ENCODE peak calls at places on chromosomes 2 and 18, in nine cellular contexts. R is body of pancreas; K is Caki2; F is stimulated activated CD8-positive, alpha-beta memory T cell treated with anti-CD3 and anti-CD28 coated beads, Interleukin-7, amount 100 ng/mL, for 4 hours; I is anterior cingulate cortex; U is mesenteric fat pad; E is HFFc6; P is T follicular helper cell; Y is stimulated activated CD4-positive, alpha-beta T cell treated with anti-CD3 and anti-CD28 coated beads, Interleukin-2, amount 100 ng/mL, for 24 hours. Z is an unnamed sample.

GRCh38 chr2:29192526-29192925 is 77.3 kb downstream of the CLIP4 start:
- DNase-seq in R (no peak), K (peak), F (no peak), I (no peak), U (no peak), E (peak), P (no peak), Y (no peak), Z (no peak)

GRCh38 chr2:34738691-34739090 is 1139.6 kb upstream of the FAM98A start:
- DNase-seq in R (no peak), K (no peak), F (no peak), I (no peak), U (no peak), E (no peak), P (no peak), Y (no peak), Z (no peak)

GRCh38 chr2:98893871-98894270 is 42.2 kb downstream of the CRACDL start:
- DNase-seq in R (no peak), K (no peak), F (no peak), I (no peak), U (no peak), E (no peak), P (no peak), Y (no peak), Z (no peak)

GRCh38 chr18:69455120-69455519 is 54.4 kb downstream of the DOK6 start:
- DNase-seq in R (no peak), K (no peak), F (no peak), I (no peak), U (no peak), E (no peak), P (no peak), Y (no peak), Z (no peak)

GRCh38 chr2:202142540-202142939 is 69.5 kb downstream of the KIAA2012 start:
- DNase-seq in R (no peak), K (no peak), F (no peak), I (no peak), U (no peak), E (no peak), P (no peak), Y (no peak), Z (no peak)

GRCh38 chr2:69306897-69307695 is 79.9 kb downstream of the GFPT1 start:
- DNase-seq in R (peak), K (peak), F (peak), I (peak), U (peak), E (peak), P (peak), Y (peak), Z (no peak)

GRCh38 chr2:67046568-67046967 is 350.6 kb upstream of the ETAA1 start:
- DNase-seq in R (no peak), K (no peak), F (no peak), I (no peak), U (no peak), E (no peak), P (no peak), Y (no peak), Z (no peak)

GRCh38 chr2:84559838-84560237 is 43.5 kb downstream of the DNAH6 start:
- DNase-seq in R (no peak), K (peak), F (no peak), I (no peak), U (no peak), E (no peak), P (no peak), Y (no peak), Z (no peak)

GRCh38 chr2:226977775-226978190 is 141.9 kb downstream of the RHBDD1 start:
- DNase-seq in R (no peak), K (peak), F (no peak), I (no peak), U (no peak), E (peak), P (no peak), Y (no peak), Z (no peak)

GRCh38 chr2:85997016-85997970 is 108.4 kb downstream of the POLR1A start:
- DNase-seq in R (peak), K (no peak), F (no peak), I (no peak), U (peak), E (peak), P (no peak), Y (no peak), Z (no peak)

GRCh38 chr2:54482725-54483124 is 26.6 kb downstream of the SPTBN1 start:
- DNase-seq in R (no peak), K (no peak), F (no peak), I (no peak), U (no peak), E (peak), P (no peak), Y (no peak), Z (no peak)

GRCh38 chr2:239910404-239910803 is 114.7 kb downstream of the NDUFA10 start:
- DNase-seq in R (no peak), K (no peak), F (no peak), I (no peak), U (peak), E (no peak), P (no peak), Y (no peak), Z (no peak)

GRCh38 chr2:164764996-164765395 is 76.6 kb downstream of the COBLL1 start:
- DNase-seq in R (no peak), K (no peak), F (no peak), I (no peak), U (no peak), E (peak), P (no peak), Y (no peak), Z (no peak)

GRCh38 chr2:11678306-11678960 is 8.4 kb upstream of the NTSR2 start:
- DNase-seq in R (peak), K (no peak), F (no peak), I (no peak), U (peak), E (no peak), P (no peak), Y (no peak), Z (peak)

GRCh38 chr2:224523626-224524577 is 61.3 kb downstream of the CUL3 start:
- DNase-seq in R (no peak), K (peak), F (no peak), I (no peak), U (no peak), E (no peak), P (no peak), Y (no peak), Z (no peak)

GRCh38 chr2:19426941-19427340 is 68.5 kb upstream of the OSR1 start:
- DNase-seq in R (no peak), K (no peak), F (no peak), I (no peak), U (no peak), E (no peak), P (no peak), Y (no peak), Z (no peak)

GRCh38 chr18:24601624-24602023 is 141.2 kb downstream of the HRH4 start:
- DNase-seq in R (no peak), K (no peak), F (no peak), I (no peak), U (no peak), E (no peak), P (no peak), Y (no peak), Z (no peak)

GRCh38 chr18:63119647-63120046 is 199.9 kb downstream of the BCL2 start:
- DNase-seq in R (no peak), K (peak), F (no peak), I (no peak), U (no peak), E (peak), P (no peak), Y (no peak), Z (no peak)

GRCh38 chr2:196166876-196167275 is 4.5 kb downstream of the STK17B start:
- DNase-seq in R (no peak), K (peak), F (no peak), I (no peak), U (no peak), E (peak), P (no peak), Y (no peak), Z (no peak)

GRCh38 chr2:160387558-160388262 is 105.9 kb downstream of the RBMS1 start:
- DNase-seq in R (peak), K (no peak), F (no peak), I (no peak), U (no peak), E (peak), P (no peak), Y (no peak), Z (no peak)

GRCh38 chr2:60746318-60746717 is 9.8 kb upstream of the PAPOLG start:
- DNase-seq in R (no peak), K (no peak), F (no peak), I (no peak), U (no peak), E (peak), P (no peak), Y (no peak), Z (no peak)

GRCh38 chr18:9731380-9731779 is 23.3 kb downstream of the RAB31 start:
- DNase-seq in R (no peak), K (peak), F (no peak), I (no peak), U (no peak), E (peak), P (no peak), Y (no peak), Z (no peak)

GRCh38 chr2:38245114-38245641 is 131.9 kb downstream of the ATL2 start:
- DNase-seq in R (no peak), K (peak), F (no peak), I (no peak), U (no peak), E (no peak), P (no peak), Y (no peak), Z (no peak)

GRCh38 chr2:105800036-105800755 is 55.5 kb downstream of the NCK2 start:
- DNase-seq in R (no peak), K (no peak), F (no peak), I (no peak), U (no peak), E (no peak), P (no peak), Y (no peak), Z (no peak)

GRCh38 chr2:45944075-45944474 is 292.6 kb downstream of the PRKCE start:
- DNase-seq in R (no peak), K (no peak), F (no peak), I (no peak), U (no peak), E (peak), P (no peak), Y (no peak), Z (no peak)

GRCh38 chr2:48415765-48416515 is 114.0 kb upstream of the STON1 start:
- DNase-seq in R (no peak), K (no peak), F (no peak), I (no peak), U (no peak), E (no peak), P (no peak), Y (no peak), Z (no peak)

GRCh38 chr2:85439986-85440385 is 21.5 kb downstream of the SH2D6 start:
- DNase-seq in R (no peak), K (no peak), F (no peak), I (no peak), U (no peak), E (no peak), P (no peak), Y (no peak), Z (no peak)

GRCh38 chr2:40225670-40226069 is 226.2 kb downstream of the SLC8A1 start:
- DNase-seq in R (no peak), K (no peak), F (no peak), I (no peak), U (no peak), E (no peak), P (no peak), Y (no peak), Z (no peak)